ENCODE peak calls at places on chromosome 10, in nine cellular contexts. I, G, X, V, N, E, J, M and O are unnamed samples.

GRCh38 chr10:79184141-79184625 is 115.4 kb downstream of the ZMIZ1 start:
- DNase-seq in I (peak; percentile 50), G (no peak), X (no peak), V (no peak), N (no peak), E (peak; percentile 79), J (no peak), M (no peak), O (no peak)

GRCh38 chr10:70538195-70538520 is 59.6 kb downstream of the PALD1 start:
- DNase-seq in I (no peak), G (no peak), X (no peak), V (no peak), N (no peak), E (no peak), J (no peak), M (no peak), O (no peak)

GRCh38 chr10:116063107-116063506 is 209.9 kb downstream of the GFRA1 start:
- DNase-seq in I (no peak), G (no peak), X (no peak), V (no peak), N (no peak), E (no peak), J (no peak), M (no peak), O (no peak)

GRCh38 chr10:69994262-69994661 is 58.4 kb upstream of the MACROH2A2 start:
- DNase-seq in I (no peak), G (no peak), X (peak; percentile 62), V (no peak), N (no peak), E (peak; percentile 61), J (peak; percentile 12), M (no peak), O (peak; percentile 15)

GRCh38 chr10:94583164-94583563 is 37.6 kb downstream of the HELLS start:
- DNase-seq in I (no peak), G (no peak), X (no peak), V (no peak), N (no peak), E (no peak), J (no peak), M (no peak), O (no peak)

GRCh38 chr10:86363184-86363832 is 3.3 kb downstream of the GRID1 start:
- DNase-seq in I (peak; percentile 50), G (no peak), X (peak; percentile 81), V (no peak), N (no peak), E (no peak), J (no peak), M (peak; percentile 48), O (peak; percentile 51)

GRCh38 chr10:87753995-87754866 is 63.8 kb downstream of the ATAD1 start:
- DNase-seq in I (no peak), G (no peak), X (no peak), V (no peak), N (no peak), E (no peak), J (no peak), M (no peak), O (no peak)

GRCh38 chr10:79101560-79101971 is 32.8 kb downstream of the ZMIZ1 start:
- DNase-seq in I (no peak), G (no peak), X (no peak), V (no peak), N (no peak), E (no peak), J (no peak), M (no peak), O (no peak)

GRCh38 chr10:69475433-69475830 is 24.2 kb downstream of the TSPAN15 start:
- DNase-seq in I (no peak), G (no peak), X (no peak), V (no peak), N (no peak), E (no peak), J (no peak), M (no peak), O (no peak)

GRCh38 chr10:58511765-58512469 is 755 bp upstream of the BICC1 start:
- DNase-seq in I (no peak), G (no peak), X (peak; percentile 24), V (no peak), N (no peak), E (no peak), J (peak; percentile 19), M (no peak), O (no peak)

GRCh38 chr10:633279-634245 is 55.9 kb downstream of the DIP2C start:
- DNase-seq in I (peak; percentile 53), G (no peak), X (no peak), V (no peak), N (no peak), E (no peak), J (no peak), M (no peak), O (no peak)

GRCh38 chr10:121426307-121426706 is 171.9 kb downstream of the FGFR2 start:
- DNase-seq in I (no peak), G (no peak), X (peak; percentile 69), V (no peak), N (no peak), E (no peak), J (no peak), M (no peak), O (no peak)

GRCh38 chr10:96452494-96452893 is 61.2 kb downstream of the TLL2 start:
- DNase-seq in I (no peak), G (no peak), X (no peak), V (no peak), N (no peak), E (no peak), J (no peak), M (no peak), O (no peak)

GRCh38 chr10:119401671-119402395 is 140.7 kb downstream of the RGS10 start:
- DNase-seq in I (peak; percentile 50), G (no peak), X (no peak), V (peak; percentile 58), N (no peak), E (peak; percentile 81), J (peak; percentile 51), M (no peak), O (no peak)

GRCh38 chr10:90888387-90888786 is 16.6 kb downstream of the RPP30 start:
- DNase-seq in I (peak; percentile 32), G (no peak), X (no peak), V (no peak), N (no peak), E (no peak), J (no peak), M (no peak), O (no peak)

GRCh38 chr10:117217196-117217761 is 20.0 kb downstream of the KCNK18 start:
- DNase-seq in I (no peak), G (no peak), X (peak; percentile 65), V (no peak), N (no peak), E (no peak), J (peak; percentile 32), M (no peak), O (no peak)

GRCh38 chr10:11424456-11425287 is 186.8 kb downstream of the USP6NL start:
- DNase-seq in I (peak; percentile 54), G (no peak), X (peak; percentile 87), V (peak; percentile 25), N (no peak), E (peak; percentile 56), J (peak; percentile 32), M (no peak), O (no peak)

GRCh38 chr10:121185816-121186215 is 334.7 kb downstream of the WDR11 start:
- DNase-seq in I (no peak), G (no peak), X (no peak), V (no peak), N (no peak), E (no peak), J (no peak), M (no peak), O (no peak)

GRCh38 chr10:95841711-95842498 is 65.9 kb upstream of the CC2D2B start:
- DNase-seq in I (peak; percentile 43), G (peak; percentile 22), X (peak; percentile 77), V (no peak), N (peak; percentile 15), E (peak; percentile 84), J (peak; percentile 44), M (peak; percentile 50), O (no peak)

GRCh38 chr10:100744136-100744979 is 1.0 kb upstream of the PAX2 start:
- DNase-seq in I (no peak), G (no peak), X (peak; percentile 60), V (no peak), N (no peak), E (no peak), J (no peak), M (no peak), O (no peak)

GRCh38 chr10:102602272-102603045 is 41.8 kb upstream of the TRIM8 start:
- DNase-seq in I (no peak), G (no peak), X (no peak), V (no peak), N (no peak), E (no peak), J (no peak), M (no peak), O (no peak)
- TF ChIP-seq POLR2AphosphoS5 in I (no peak), G (no peak), X (no peak), V (no peak), N (no peak), E (no peak), J (no peak), M (no peak), O (no peak)

GRCh38 chr10:110901954-110902819 is 16.8 kb downstream of the BBIP1 start:
- DNase-seq in I (no peak), G (no peak), X (no peak), V (no peak), N (no peak), E (no peak), J (no peak), M (no peak), O (no peak)
- TF ChIP-seq POLR2AphosphoS5 in I (no peak), G (no peak), X (no peak), V (no peak), N (no peak), E (no peak), J (no peak), M (no peak), O (no peak)

GRCh38 chr10:110784198-110784597 is 87.5 kb upstream of the PDCD4 start:
- DNase-seq in I (no peak), G (no peak), X (no peak), V (no peak), N (no peak), E (no peak), J (no peak), M (peak; percentile 66), O (no peak)
- TF ChIP-seq POLR2AphosphoS5 in I (peak; percentile 59), G (no peak), X (no peak), V (no peak), N (no peak), E (no peak), J (peak; percentile 30), M (peak; percentile 82), O (no peak)

DNA sequence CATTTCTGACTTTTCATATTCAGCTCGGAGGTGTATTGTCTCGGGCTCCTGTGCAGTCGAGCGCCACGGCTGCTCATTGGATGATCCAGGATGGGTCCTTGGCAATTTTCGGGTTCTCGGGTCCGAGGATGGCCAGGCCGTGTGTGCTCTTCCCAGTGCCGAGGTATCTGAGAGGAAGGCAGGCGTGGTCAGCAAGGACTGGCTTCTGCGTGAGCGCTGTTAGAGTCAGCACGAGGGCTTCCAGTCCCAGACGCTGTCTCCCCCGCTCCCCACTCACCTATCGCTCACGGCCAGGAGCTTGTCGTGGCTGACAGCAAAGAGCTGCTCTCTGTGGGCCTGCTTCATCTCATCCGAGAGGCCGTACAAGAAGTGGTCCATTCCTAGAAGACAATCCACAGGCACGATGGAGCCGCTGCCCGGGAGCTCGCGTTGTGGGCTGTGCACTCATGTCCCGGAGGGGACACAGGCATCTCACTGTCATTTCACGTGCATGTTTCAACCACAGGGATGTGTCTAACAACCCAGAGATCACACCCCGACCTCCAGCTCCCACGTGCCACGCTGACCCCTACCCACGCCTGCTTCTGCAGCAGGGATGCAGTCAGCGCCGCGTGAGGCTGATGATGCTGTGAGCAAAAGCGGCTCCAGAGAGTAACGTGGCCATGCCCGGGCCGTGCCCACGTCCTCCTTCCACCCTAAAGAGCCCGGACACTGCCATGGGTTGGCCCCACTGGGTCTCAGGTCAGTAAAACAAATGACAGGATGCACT is 34.4 kb downstream of the PITRM1 start:
- DNase-seq in I (no peak), G (no peak), X (no peak), V (no peak), N (no peak), E (no peak), J (no peak), M (no peak), O (no peak)
- TF ChIP-seq POLR2AphosphoS5 in I (no peak), G (no peak), X (no peak), V (no peak), N (peak; percentile 44), E (peak; percentile 36), J (no peak), M (no peak), O (no peak)